ENCODE peak calls at places on chromosomes 7 and 10, in five cellular contexts. R is A549, F is Peyer's patch, H is GM12892, V is adrenal gland. L is an unnamed sample.

GRCh38 chr7:68841004-68841403 is 757.3 kb upstream of the AUTS2 start:
- DNase-seq in R (no peak), V (no peak), F (no peak), H (no peak), L (no peak)

GRCh38 chr7:35720032-35720431 is 25.1 kb upstream of the HERPUD2 start:
- DNase-seq in F (no peak), V (no peak), R (no peak), H (no peak), L (no peak)

GRCh38 chr7:26658080-26658697 is 206.2 kb downstream of the SKAP2 start:
- DNase-seq in H (no peak), R (no peak), V (no peak), F (no peak), L (no peak)

GRCh38 chr10:79382491-79382941 is 35.2 kb downstream of the PPIF start:
- DNase-seq in H (no peak), F (peak; percentile 42), V (no peak), R (no peak), L (no peak)

GRCh38 chr10:9211228-9211627 is 1156.7 kb downstream of the GATA3 start:
- DNase-seq in F (no peak), R (peak; percentile 16), H (no peak), V (no peak), L (no peak)

GRCh38 chr10:42888504-42889095 is 106.0 kb downstream of the BMS1 start:
- DNase-seq in R (no peak), V (no peak), H (no peak), F (no peak), L (no peak)

GRCh38 chr10:133608855-133609254 is 17.7 kb downstream of the FRG2B start:
- DNase-seq in R (peak; percentile 25), H (no peak), V (no peak), F (no peak), L (no peak)

GRCh38 chr10:34994565-34995142 is 95.5 kb downstream of the CUL2 start:
- DNase-seq in F (peak; percentile 55), V (peak; percentile 59), R (peak; percentile 72), H (peak; percentile 26), L (peak; percentile 21)

GRCh38 chr10:96671207-96671890 is 49.0 kb downstream of the PIK3AP1 start:
- DNase-seq in H (no peak), F (no peak), R (no peak), V (no peak), L (no peak)

GRCh38 chr7:17472939-17473338 is 174.5 kb downstream of the AHR start:
- DNase-seq in V (no peak), H (no peak), R (no peak), F (no peak), L (no peak)

GRCh38 chr7:79897166-79897565 is 237.5 kb upstream of the GNAI1 start:
- DNase-seq in H (no peak), V (no peak), F (no peak), R (no peak), L (no peak)

GRCh38 chr10:43068781-43069515 is 7.9 kb upstream of the RET start:
- DNase-seq in H (no peak), R (no peak), V (no peak), F (no peak), L (no peak)

GRCh38 chr7:94297397-94297838 is 97.3 kb upstream of the COL1A2 start:
- DNase-seq in H (no peak), V (peak; percentile 83), R (peak; percentile 50), F (peak; percentile 57), L (peak; percentile 80)

GRCh38 chr10:13649844-13650520 is 63.2 kb downstream of the PRPF18 start:
- DNase-seq in H (no peak), V (no peak), R (no peak), F (no peak), L (no peak)

GRCh38 chr7:128108129-128108528 is 76.9 kb upstream of the LRRC4 start:
- DNase-seq in H (no peak), F (peak; percentile 40), R (no peak), V (no peak), L (no peak)

GRCh38 chr7:75533926-75534325 is 41.8 kb downstream of the SPDYE5 start:
- DNase-seq in H (no peak), F (peak; percentile 13), V (no peak), R (no peak), L (no peak)

GRCh38 chr10:82075605-82076004 is 200.6 kb downstream of the NRG3 start:
- DNase-seq in F (no peak), R (no peak), H (no peak), V (no peak), L (no peak)

DNA sequence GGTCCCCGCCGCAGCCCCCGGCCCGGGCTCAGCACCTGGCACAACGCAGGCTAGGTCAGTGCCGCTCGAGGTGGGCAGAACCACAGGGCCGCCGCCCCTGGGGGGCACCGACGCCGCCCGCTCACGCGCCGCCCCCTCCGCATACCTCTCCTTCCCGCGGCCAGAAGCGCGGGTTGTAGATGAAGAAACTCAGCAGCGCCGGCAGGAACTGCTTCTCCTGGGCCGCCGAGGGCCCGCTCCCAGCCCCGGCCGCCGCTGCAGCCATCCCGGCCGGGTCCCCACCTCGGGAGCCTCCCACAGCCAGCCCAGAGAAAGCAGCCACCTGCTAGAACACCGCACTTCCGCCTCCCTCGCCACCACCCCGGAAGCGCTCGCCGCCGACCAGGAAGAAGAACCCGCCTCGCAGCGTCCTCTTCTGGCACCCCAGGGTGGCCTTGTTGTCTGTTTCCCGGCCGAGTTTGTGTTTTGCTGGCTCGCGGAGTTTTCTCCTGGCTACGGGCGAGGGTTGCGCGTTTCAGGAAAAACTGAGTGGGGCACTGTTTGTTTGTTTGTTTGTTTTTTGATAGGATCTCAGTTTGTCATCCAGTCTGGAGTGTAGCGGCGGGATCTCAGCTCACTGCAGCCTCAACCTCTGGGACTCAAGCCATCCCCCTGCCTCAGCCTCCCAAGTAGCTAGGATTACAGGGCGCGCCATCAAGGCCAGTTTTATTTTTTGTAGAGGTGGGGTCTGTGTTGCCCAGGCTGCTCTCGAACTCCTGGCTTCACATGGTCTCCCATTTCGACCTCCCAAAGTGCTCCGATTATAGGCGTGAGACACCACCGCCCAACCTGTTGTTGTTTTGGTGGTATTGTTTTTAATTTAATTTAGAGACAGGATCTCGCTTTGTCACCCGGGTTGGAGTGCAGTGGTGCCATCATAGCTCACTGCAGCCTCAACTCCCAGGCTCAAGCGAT is 17.7 kb downstream of the OCM2 start:
- DNase-seq in V (peak; percentile 86), R (peak; percentile 85), H (peak; percentile 85), F (peak; percentile 92), L (peak; percentile 48)
- TF ChIP-seq POLR2A in V (no peak), R (peak; percentile 59), H (peak; percentile 91), F (no peak), L (no peak)

DNA sequence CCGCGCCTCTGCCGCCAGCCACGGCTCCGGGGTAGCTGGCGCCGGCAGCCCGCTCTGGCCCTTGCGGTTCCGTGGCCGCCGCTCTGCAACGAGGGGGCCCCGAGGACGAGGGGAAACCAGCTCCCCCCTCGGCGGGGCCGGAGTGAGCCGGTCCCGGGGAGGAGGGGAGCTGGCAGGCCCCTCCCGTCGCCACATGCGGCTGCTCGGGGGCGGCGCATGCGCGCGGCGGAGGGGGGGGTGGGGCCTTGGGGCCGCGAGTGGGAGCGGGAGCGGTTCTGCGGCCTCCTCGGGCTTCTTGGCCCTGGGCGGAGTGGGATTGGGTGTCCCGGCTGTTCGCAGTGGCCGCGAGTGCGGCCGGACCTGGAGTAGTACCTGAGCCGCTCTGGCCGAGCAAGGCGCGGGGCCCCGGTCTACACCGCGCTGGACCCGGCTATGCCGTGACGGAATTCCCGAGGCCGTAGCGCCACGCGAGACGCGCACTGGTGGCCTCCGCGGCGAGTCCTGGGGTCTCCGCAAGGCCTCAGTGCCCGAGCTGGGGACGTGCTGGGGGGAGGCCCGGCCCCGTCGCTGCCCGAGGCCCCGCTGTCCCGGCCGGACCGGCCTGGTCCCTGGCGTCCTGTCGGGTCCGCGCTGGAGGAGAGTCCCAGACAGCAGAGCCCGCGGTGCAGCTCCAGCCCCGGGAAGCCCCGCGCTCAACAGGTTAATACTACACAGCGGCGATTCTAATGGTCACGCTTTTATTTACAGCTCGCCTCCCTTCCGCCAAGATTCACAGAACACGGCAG is 483 bp upstream of the PAXIP1 start:
- DNase-seq in H (peak; percentile 84), R (peak; percentile 86), F (peak; percentile 87), V (peak; percentile 81), L (peak; percentile 64)
- TF ChIP-seq POLR2A in H (peak; percentile 75), R (peak; percentile 73), F (peak; percentile 63), V (peak; percentile 58), L (peak; percentile 68)

GRCh38 chr10:102741848-102742247 is 1.9 kb upstream of the WBP1L start:
- DNase-seq in F (no peak), R (no peak), V (no peak), H (no peak), L (no peak)

GRCh38 chr10:102743078-102743587 is 615 bp upstream of the WBP1L start:
- DNase-seq in F (no peak), V (no peak), R (no peak), H (no peak), L (no peak)

GRCh38 chr10:102745157-102745556 is 1.4 kb downstream of the WBP1L start:
- DNase-seq in H (no peak), F (no peak), R (no peak), V (no peak), L (no peak)

GRCh38 chr10:102743588-102744373 is at the start of gene WBP1L:
- DNase-seq in H (peak; percentile 86), R (peak; percentile 99), F (peak; percentile 98), V (peak; percentile 99), L (peak; percentile 99)

GRCh38 chr10:102744374-102745051 is 765 bp downstream of the WBP1L start:
- DNase-seq in R (no peak), H (no peak), V (peak; percentile 63), F (no peak), L (no peak)
- TF ChIP-seq POLR2A in R (no peak), H (peak; percentile 32), V (no peak), F (no peak), L (no peak)

DNA sequence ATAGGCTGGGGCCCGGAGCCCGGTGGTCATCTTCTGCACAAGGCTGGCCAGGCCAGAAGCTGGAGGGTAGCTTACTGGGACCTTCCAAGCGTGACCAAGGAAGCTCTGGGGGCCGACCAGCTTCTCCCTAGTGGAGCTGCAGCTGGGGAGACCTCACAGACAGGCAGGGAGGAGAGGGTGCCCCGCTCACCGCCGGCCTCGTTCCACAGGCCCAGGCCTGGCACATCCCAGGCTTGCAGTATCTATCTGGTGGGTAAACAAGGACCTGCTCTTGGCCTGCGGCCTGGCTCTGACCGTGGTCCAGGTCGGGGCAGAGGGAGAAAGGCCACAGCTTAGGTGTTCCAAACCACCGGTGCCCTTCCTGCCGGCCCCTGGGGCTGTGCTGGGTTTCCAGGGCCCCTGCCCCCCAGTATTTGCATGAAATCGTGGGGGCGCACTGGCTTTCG is 1.6 kb upstream of the ELFN1 start:
- DNase-seq in R (peak; percentile 76), V (peak; percentile 5), H (no peak), F (peak; percentile 28), L (no peak)
- TF ChIP-seq POLR2A in R (no peak), V (no peak), H (no peak), F (no peak), L (no peak)

GRCh38 chr7:31904006-31904405 is 166.2 kb downstream of the PDE1C start:
- DNase-seq in F (no peak), V (no peak), H (no peak), R (no peak), L (no peak)

GRCh38 chr7:31896929-31897328 is 173.3 kb downstream of the PDE1C start:
- DNase-seq in H (no peak), R (peak; percentile 89), F (no peak), V (no peak), L (no peak)

DNA sequence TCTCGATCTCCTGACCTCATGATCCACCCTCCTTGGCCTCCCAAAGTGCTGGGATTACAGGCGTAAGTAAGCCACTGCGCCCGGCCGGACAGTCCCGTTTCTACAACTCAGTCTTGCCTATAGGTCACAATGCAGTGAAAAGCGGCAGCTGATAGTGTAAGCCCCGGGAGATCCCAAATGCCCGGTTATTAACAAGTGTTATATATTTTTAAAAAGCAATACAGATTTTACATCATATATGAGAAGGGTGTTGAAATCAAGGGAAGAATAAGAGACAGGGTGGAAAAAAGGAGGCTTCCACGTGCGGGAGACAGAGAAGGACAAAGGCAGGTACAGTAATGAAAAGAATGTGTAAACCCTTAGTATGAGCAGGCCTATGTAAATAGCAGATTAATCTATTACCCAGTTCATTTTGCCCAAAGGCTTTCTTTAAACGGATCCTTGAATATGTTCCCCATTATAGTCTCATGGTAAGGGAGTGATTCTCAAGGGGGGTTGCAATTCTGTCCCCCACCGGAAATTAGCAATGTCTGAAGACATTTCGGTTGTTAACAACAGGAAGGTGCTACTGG is 170.8 kb downstream of the PDE1C start:
- DNase-seq in R (peak; percentile 90), H (no peak), F (no peak), V (no peak), L (no peak)
- TF ChIP-seq POLR2A in R (no peak), H (no peak), F (no peak), V (no peak), L (no peak)

L was measured in tibial nerve.